ENCODE peak calls at places on chromosomes 1 and 21, in eight cellular contexts. T is heart right ventricle, Q is lower lobe of right lung, A is prostate gland, F is fibroblast of lung, W is body of pancreas, S is right lobe of liver, J is AG04450. O is an unnamed sample.

GRCh38 chr1:27993241-27993640 is 33.5 kb downstream of the XKR8 start:
- DNase-seq in F (no peak), W (no peak), J (no peak), A (no peak), T (no peak), Q (no peak), S (no peak), O (no peak)

GRCh38 chr21:33496345-33496744 is 4.8 kb upstream of the DNAJC28 start:
- DNase-seq in S (no peak), Q (no peak), F (no peak), T (no peak), W (no peak), A (no peak), J (no peak), O (no peak)

GRCh38 chr1:115809847-115810246 is 31.1 kb downstream of the NHLH2 start:
- DNase-seq in A (no peak), T (no peak), Q (no peak), S (no peak), F (no peak), W (no peak), J (no peak), O (no peak)

GRCh38 chr1:157880621-157881020 is 39.0 kb upstream of the CD5L start:
- DNase-seq in Q (no peak), T (no peak), F (no peak), W (no peak), J (no peak), A (no peak), S (no peak), O (no peak)

GRCh38 chr1:24374891-24375786 is 38.4 kb downstream of the STPG1 start:
- DNase-seq in F (peak; percentile 85), J (no peak), S (no peak), T (no peak), W (no peak), Q (no peak), A (no peak), O (no peak)

GRCh38 chr1:65009724-65010420 is 43.5 kb upstream of the JAK1 start:
- DNase-seq in F (no peak), S (no peak), Q (no peak), A (no peak), T (no peak), J (no peak), W (no peak), O (no peak)

GRCh38 chr1:89557954-89558353 is 33.3 kb downstream of the LRRC8B start:
- DNase-seq in T (no peak), W (no peak), S (no peak), Q (no peak), J (no peak), F (no peak), A (no peak), O (no peak)

GRCh38 chr1:7528386-7529031 is 242.6 kb upstream of the VAMP3 start:
- DNase-seq in T (no peak), Q (no peak), S (no peak), F (peak; percentile 62), A (no peak), J (no peak), W (no peak), O (no peak)

GRCh38 chr1:63322944-63323865 is 838 bp downstream of the FOXD3 start:
- DNase-seq in W (peak; percentile 37), A (no peak), F (no peak), J (no peak), S (no peak), Q (peak; percentile 55), T (no peak), O (no peak)

GRCh38 chr1:78688701-78689100 is 39.1 kb downstream of the IFI44 start:
- DNase-seq in A (no peak), S (no peak), T (no peak), F (peak; percentile 50), W (no peak), Q (no peak), J (no peak), O (peak; percentile 41)

GRCh38 chr1:201946224-201946908 is at the start of gene LMOD1:
- DNase-seq in S (peak; percentile 48), J (peak; percentile 95), A (peak; percentile 66), W (peak; percentile 83), F (peak; percentile 98), Q (peak; percentile 81), T (peak; percentile 81), O (peak; percentile 63)

GRCh38 chr1:111804736-111805135 is 49.0 kb downstream of the DDX20 start:
- DNase-seq in Q (no peak), W (no peak), A (no peak), S (no peak), F (no peak), J (no peak), T (no peak), O (no peak)

GRCh38 chr1:58345215-58346075 is 201.1 kb downstream of the OMA1 start:
- DNase-seq in A (no peak), W (no peak), Q (no peak), J (no peak), F (no peak), T (no peak), S (no peak), O (no peak)

GRCh38 chr1:202172015-202172355 is 11.6 kb upstream of the PTPN7 start:
- DNase-seq in F (no peak), T (no peak), W (no peak), A (no peak), J (no peak), Q (no peak), S (no peak), O (no peak)

GRCh38 chr1:46769028-46769740 is 29.7 kb upstream of the CYP4B1 start:
- DNase-seq in T (no peak), Q (no peak), S (no peak), A (no peak), W (no peak), F (no peak), J (no peak), O (no peak)

GRCh38 chr1:60848583-60849188 is 233.7 kb upstream of the NFIA start:
- DNase-seq in F (peak; percentile 22), W (no peak), S (no peak), Q (no peak), T (no peak), A (no peak), J (no peak), O (no peak)

GRCh38 chr1:246971322-246971721 is 36.5 kb downstream of the ZNF695 start:
- DNase-seq in S (peak; percentile 56), J (no peak), Q (peak; percentile 57), W (peak; percentile 68), A (peak; percentile 25), T (peak; percentile 69), F (no peak), O (no peak)

GRCh38 chr1:106676021-106676420 is 380.5 kb upstream of the PRMT6 start:
- DNase-seq in F (peak; percentile 30), J (no peak), T (no peak), S (no peak), W (no peak), Q (no peak), A (no peak), O (no peak)

GRCh38 chr1:200359610-200360163 is 50.1 kb downstream of the ZNF281 start:
- DNase-seq in T (no peak), S (no peak), A (no peak), J (no peak), W (no peak), F (peak; percentile 78), Q (no peak), O (no peak)

GRCh38 chr1:64223329-64224151 is 20.1 kb downstream of the UBE2U start:
- DNase-seq in Q (no peak), A (no peak), F (peak; percentile 96), W (no peak), S (no peak), T (no peak), J (peak; percentile 57), O (peak; percentile 53)

GRCh38 chr1:224387302-224387912 is 30.7 kb downstream of the CNIH4 start:
- DNase-seq in S (no peak), T (no peak), Q (no peak), F (no peak), J (no peak), W (no peak), A (no peak), O (no peak)

GRCh38 chr1:43271186-43272118 is 1.7 kb downstream of the TMEM125 start:
- DNase-seq in T (no peak), S (peak; percentile 3), Q (no peak), W (no peak), F (peak; percentile 23), J (no peak), A (no peak), O (no peak)

GRCh38 chr1:43272161-43272560 is 2.4 kb downstream of the TMEM125 start:
- DNase-seq in J (no peak), T (no peak), A (no peak), W (no peak), Q (no peak), F (no peak), S (peak; percentile 7), O (no peak)

GRCh38 chr1:43267818-43268425 is 1.9 kb upstream of the TMEM125 start:
- DNase-seq in T (no peak), A (no peak), F (no peak), J (no peak), W (no peak), S (peak; percentile 8), Q (no peak), O (no peak)

GRCh38 chr1:43270421-43271095 is 775 bp downstream of the TMEM125 start:
- DNase-seq in Q (peak; percentile 93), W (peak; percentile 95), F (peak; percentile 30), S (peak; percentile 25), A (peak; percentile 86), J (no peak), T (no peak), O (no peak)

GRCh38 chr1:43269627-43270375 is at the start of gene TMEM125:
- DNase-seq in F (no peak), S (peak; percentile 10), Q (peak; percentile 90), A (peak; percentile 74), T (no peak), J (no peak), W (peak; percentile 66), O (no peak)
- H3K4me3 ChIP-seq in F (no peak within 1 kb of the TSS), S (no peak within 1 kb of the TSS), Q (peak within 1 kb of the TSS; percentile 51), A (peak within 1 kb of the TSS; percentile 13), T (no peak within 1 kb of the TSS), J (no peak within 1 kb of the TSS), W (peak within 1 kb of the TSS; percentile 14), O (peak within 1 kb of the TSS; percentile 34)

DNA sequence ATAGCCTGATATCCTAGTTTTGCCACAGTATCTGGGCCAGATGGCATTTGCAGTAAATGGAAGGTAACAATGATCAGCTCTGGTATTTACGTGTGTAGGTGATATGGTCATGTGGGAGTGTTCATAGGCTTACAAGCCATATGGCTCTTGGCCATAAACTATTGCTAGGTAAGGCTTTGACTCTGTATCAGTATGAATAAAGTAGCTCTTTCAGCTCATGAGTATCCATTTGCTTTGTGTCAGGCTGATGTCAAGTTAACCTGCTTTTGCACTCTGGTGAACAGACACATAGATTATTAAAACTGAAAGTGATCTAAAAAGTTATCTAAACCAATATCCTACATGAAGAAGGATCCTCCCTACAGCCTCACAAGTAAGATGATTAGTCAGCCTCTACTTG is 69.0 kb downstream of the DDR2 start:
- DNase-seq in Q (no peak), A (no peak), F (no peak), S (no peak), T (no peak), J (no peak), W (no peak), O (no peak)
- TF ChIP-seq CTCF in Q (no peak), A (no peak), F (no peak), S (no peak), T (no peak), J (no peak), W (no peak), O (no peak)

GRCh38 chr1:4650486-4650885 is 3.9 kb upstream of the AJAP1 start:
- DNase-seq in F (peak; percentile 62), T (no peak), W (no peak), A (no peak), J (no peak), S (no peak), Q (no peak), O (peak; percentile 90)
- H3K27me3 ChIP-seq in F (no peaks in the 10 kb centered on the region), T (peaks cover 79% of the 10 kb centered on the region), W (no peaks in the 10 kb centered on the region), A (peaks cover 15% of the 10 kb centered on the region), J (peaks cover 9% of the 10 kb centered on the region), S (peaks cover 12% of the 10 kb centered on the region), Q (peaks cover 46% of the 10 kb centered on the region), O (peaks cover 24% of the 10 kb centered on the region)

GRCh38 chr1:156124557-156125483 is 10.3 kb downstream of the LMNA start:
- DNase-seq in J (no peak), A (peak; percentile 64), T (no peak), F (peak; percentile 29), W (no peak), Q (peak; percentile 78), S (no peak), O (no peak)
- H3K4me3 ChIP-seq in J (no peak overlapping the region), A (no peak overlapping the region), T (no peak overlapping the region), F (no peak overlapping the region), W (no peak overlapping the region), Q (peak overlapping the region; percentile 21), S (no peak overlapping the region), O (no peak overlapping the region)